ENCODE peak calls at places on chromosomes 2 and 18, in five cellular contexts. G is cerebellum, Y is body of pancreas, X is HCEC 1CT, Q is H9. U is an unnamed sample.

GRCh38 chr2:144115892-144116291 is 404.0 kb downstream of the ZEB2 start:
- DNase-seq in G (no peak), Q (no peak), X (peak), Y (no peak), U (peak)

GRCh38 chr18:56831988-56832387 is 180.8 kb downstream of the WDR7 start:
- DNase-seq in G (no peak), X (no peak), Q (peak), Y (no peak), U (no peak)

GRCh38 chr2:214843823-214844222 is 34.3 kb upstream of the BARD1 start:
- DNase-seq in Y (no peak), Q (no peak), X (no peak), G (no peak), U (no peak)

GRCh38 chr2:68135448-68136320 is 22.0 kb upstream of the PNO1 start:
- DNase-seq in X (no peak), Y (no peak), Q (no peak), G (no peak), U (no peak)

GRCh38 chr2:25674003-25674362 is 606 bp upstream of the DTNB start:
- DNase-seq in Q (no peak), X (no peak), Y (no peak), G (peak), U (no peak)

GRCh38 chr18:21134895-21135294 is 23.3 kb upstream of the ROCK1 start:
- DNase-seq in Q (no peak), G (peak), X (peak), Y (peak), U (peak)

GRCh38 chr18:7945882-7946281 is 378.8 kb downstream of the PTPRM start:
- DNase-seq in X (peak), G (no peak), Y (no peak), Q (no peak), U (peak)

GRCh38 chr18:2654828-2655152 is 736 bp upstream of the SMCHD1 start:
- DNase-seq in G (no peak), Y (no peak), X (no peak), Q (no peak), U (no peak)

GRCh38 chr2:31523871-31524492 is 56.8 kb downstream of the SRD5A2 start:
- DNase-seq in Q (peak), Y (peak), G (no peak), X (peak), U (peak)

GRCh38 chr2:46294185-46294836 is 2.9 kb upstream of the EPAS1 start:
- DNase-seq in Q (peak), Y (no peak), G (no peak), X (peak), U (peak)

GRCh38 chr2:149466635-149467034 is 120.9 kb downstream of the MMADHC start:
- DNase-seq in Y (no peak), Q (no peak), G (no peak), X (no peak), U (no peak)

GRCh38 chr2:65311049-65311448 is 83.4 kb downstream of the ACTR2 start:
- DNase-seq in Y (peak), Q (no peak), X (no peak), G (no peak), U (no peak)

GRCh38 chr2:166343467-166343866 is 32.3 kb downstream of the SCN9A start:
- DNase-seq in Y (no peak), G (no peak), Q (peak), X (no peak), U (no peak)

GRCh38 chr2:171703574-171704347 is 16.5 kb downstream of the DYNC1I2 start:
- DNase-seq in X (peak), Y (peak), G (no peak), Q (no peak), U (peak)

GRCh38 chr2:29115797-29116781 is 874 bp downstream of the CLIP4 start:
- DNase-seq in Y (peak), X (peak), Q (peak), G (peak), U (peak)

GRCh38 chr2:222102746-222103349 is 195.9 kb downstream of the PAX3 start:
- DNase-seq in G (no peak), Y (no peak), Q (no peak), X (no peak), U (no peak)

GRCh38 chr2:64955467-64955866 is 33.7 kb upstream of the SLC1A4 start:
- DNase-seq in Y (no peak), G (no peak), Q (no peak), X (no peak), U (no peak)

GRCh38 chr2:240358080-240358479 is 77.4 kb upstream of the GPC1 start:
- DNase-seq in G (no peak), Q (no peak), Y (no peak), X (no peak), U (no peak)

GRCh38 chr2:69452687-69453086 is 15.5 kb upstream of the NFU1 start:
- DNase-seq in Q (no peak), G (no peak), X (no peak), Y (no peak), U (no peak)

U was measured in AG10803.